ENCODE peak calls at places on chromosome 14, in seven cellular contexts. P is endodermal cell, I is foreskin fibroblast, M is adrenal gland, H is gastrocnemius medialis, L is natural killer cell, B is breast epithelium. E is an unnamed sample.

GRCh38 chr14:85401396-85401795 is 128.5 kb upstream of the FLRT2 start:
- DNase-seq in P (no peak), I (no peak), M (no peak), H (no peak), L (no peak), B (no peak), E (no peak)

GRCh38 chr14:103204852-103205540 is 81.7 kb downstream of the TNFAIP2 start:
- DNase-seq in P (no peak), I (no peak), M (no peak), H (no peak), L (no peak), B (no peak), E (no peak)

GRCh38 chr14:104132981-104133380 is 5.4 kb upstream of the KIF26A start:
- DNase-seq in P (peak), I (no peak), M (no peak), H (no peak), L (no peak), B (no peak), E (no peak)

GRCh38 chr14:88554458-88555286 is at the start of gene PTPN21:
- DNase-seq in P (peak), I (peak), M (peak), H (peak), L (no peak), B (peak), E (peak)

GRCh38 chr14:82642425-82642824 is 1108.8 kb upstream of the SEL1L start:
- DNase-seq in P (peak), I (no peak), M (no peak), H (no peak), L (no peak), B (no peak), E (no peak)

GRCh38 chr14:85281921-85282320 is 248.0 kb upstream of the FLRT2 start:
- DNase-seq in P (no peak), I (no peak), M (no peak), H (no peak), L (no peak), B (no peak), E (no peak)

GRCh38 chr14:90398315-90398811 is 1.5 kb downstream of the CALM1 start:
- DNase-seq in P (peak), I (no peak), M (peak), H (peak), L (peak), B (peak), E (no peak)

GRCh38 chr14:92863281-92863680 is 59.7 kb upstream of the CHGA start:
- DNase-seq in P (no peak), I (no peak), M (no peak), H (no peak), L (no peak), B (no peak), E (no peak)

GRCh38 chr14:70907996-70908917 is 998 bp downstream of the PCNX1 start:
- DNase-seq in P (peak), I (no peak), M (peak), H (peak), L (peak), B (peak), E (peak)

GRCh38 chr14:105021656-105022275 is 883 bp upstream of the CDCA4 start:
- DNase-seq in P (peak), I (no peak), M (peak), H (no peak), L (no peak), B (peak), E (no peak)

GRCh38 chr14:102050026-102050405 is 36.8 kb downstream of the HSP90AA1 start:
- DNase-seq in P (no peak), I (no peak), M (no peak), H (no peak), L (no peak), B (no peak), E (no peak)

GRCh38 chr14:102047808-102048540 is 38.9 kb downstream of the HSP90AA1 start:
- DNase-seq in P (no peak), I (no peak), M (no peak), H (no peak), L (no peak), B (no peak), E (no peak)

GRCh38 chr14:102052522-102052921 is 34.3 kb downstream of the HSP90AA1 start:
- DNase-seq in P (no peak), I (no peak), M (no peak), H (no peak), L (no peak), B (no peak), E (no peak)

GRCh38 chr14:102049258-102050025 is 37.4 kb downstream of the HSP90AA1 start:
- DNase-seq in P (no peak), I (no peak), M (no peak), H (no peak), L (no peak), B (no peak), E (no peak)

GRCh38 chr14:102050625-102051024 is 36.2 kb downstream of the HSP90AA1 start:
- DNase-seq in P (no peak), I (no peak), M (peak), H (peak), L (no peak), B (no peak), E (no peak)
- TF ChIP-seq CTCF in P (no peak), I (no peak), M (no peak), H (no peak), L (no peak), B (no peak), E (no peak)

GRCh38 chr14:79011091-79011919 is 841.1 kb downstream of the NRXN3 start:
- DNase-seq in P (no peak), I (peak), M (no peak), H (no peak), L (no peak), B (no peak), E (no peak)
- TF ChIP-seq CTCF in P (peak), I (peak), M (peak), H (peak), L (peak), B (peak), E (no peak)

DNA sequence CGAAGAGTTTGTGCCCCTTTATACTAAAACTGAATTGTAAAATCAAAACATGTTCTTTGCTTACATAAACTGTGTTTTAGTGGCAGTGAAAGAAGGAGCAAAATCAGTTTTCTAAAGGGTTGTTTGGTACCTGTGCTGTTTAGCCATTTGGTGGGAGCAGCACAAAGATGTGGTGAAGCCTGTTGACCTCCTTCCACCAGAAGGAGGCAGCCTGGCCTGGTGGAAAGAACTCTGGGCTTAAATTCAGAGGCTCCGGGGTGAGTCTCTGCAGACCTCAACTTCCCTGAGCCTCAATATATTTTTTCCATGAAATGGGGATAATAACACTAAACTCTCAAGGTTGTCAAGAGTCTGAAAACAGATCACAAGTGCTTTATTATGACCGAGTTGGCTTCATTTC is 502.5 kb downstream of the VRK1 start:
- DNase-seq in P (peak), I (no peak), M (no peak), H (no peak), L (no peak), B (no peak), E (no peak)
- TF ChIP-seq CTCF in P (peak), I (no peak), M (no peak), H (no peak), L (no peak), B (no peak), E (no peak)

DNA sequence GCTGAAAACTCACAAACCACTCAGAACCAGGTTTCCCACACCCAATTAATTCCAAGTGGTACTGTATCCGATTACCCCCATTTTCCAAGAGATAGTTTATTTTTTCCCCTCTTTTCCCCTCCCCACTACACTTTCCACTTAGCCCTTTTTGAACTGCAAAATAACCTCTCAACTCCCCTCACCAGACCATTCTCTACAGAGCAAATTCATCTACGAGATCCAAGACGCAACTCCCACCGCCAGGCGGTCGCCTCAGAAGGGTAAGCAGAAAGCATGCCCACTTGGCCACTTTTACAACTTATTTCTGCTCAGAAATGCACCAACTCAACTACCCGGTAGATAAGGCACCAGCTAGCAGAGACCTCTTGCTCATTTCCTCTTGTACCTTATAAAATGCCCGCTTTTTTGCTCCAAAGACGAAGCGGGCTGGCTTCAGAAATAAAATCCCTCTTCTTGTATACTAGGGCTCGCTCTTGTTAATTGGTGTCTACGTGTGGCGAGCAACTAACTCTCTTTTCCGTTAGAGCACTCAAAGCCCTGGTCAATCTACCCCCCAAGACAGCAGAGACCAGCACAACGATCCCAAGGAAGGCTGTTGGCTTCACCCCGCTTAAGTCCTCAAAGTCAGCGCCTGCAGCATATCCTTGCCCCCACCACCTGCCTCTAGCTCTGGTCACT is 910 bp upstream of the SRP54 start:
- DNase-seq in P (peak), I (peak), M (peak), H (peak), L (peak), B (peak), E (no peak)
- TF ChIP-seq CTCF in P (peak), I (no peak), M (peak), H (peak), L (peak), B (peak), E (no peak)

GRCh38 chr14:22143360-22143759 is 445.7 kb downstream of the DAD1 start:
- DNase-seq in P (no peak), I (no peak), M (no peak), H (no peak), L (no peak), B (no peak), E (no peak)

GRCh38 chr14:22152161-22152870 is 436.7 kb downstream of the DAD1 start:
- DNase-seq in P (no peak), I (no peak), M (no peak), H (no peak), L (no peak), B (no peak), E (no peak)

GRCh38 chr14:22152901-22153300 is 436.1 kb downstream of the DAD1 start:
- DNase-seq in P (no peak), I (no peak), M (no peak), H (no peak), L (no peak), B (no peak), E (no peak)

GRCh38 chr14:22151091-22151490 is 437.9 kb downstream of the DAD1 start:
- DNase-seq in P (no peak), I (no peak), M (no peak), H (no peak), L (no peak), B (no peak), E (no peak)

GRCh38 chr14:22147716-22148115 is 441.3 kb downstream of the DAD1 start:
- DNase-seq in P (no peak), I (no peak), M (no peak), H (no peak), L (no peak), B (no peak), E (no peak)
- TF ChIP-seq CTCF in P (no peak), I (no peak), M (no peak), H (no peak), L (no peak), B (no peak), E (no peak)

GRCh38 chr14:99342204-99342603 is 70.2 kb upstream of the BCL11B start:
- DNase-seq in P (no peak), I (no peak), M (no peak), H (no peak), L (no peak), B (no peak), E (no peak)

GRCh38 chr14:99338313-99338712 is 66.3 kb upstream of the BCL11B start:
- DNase-seq in P (no peak), I (no peak), M (no peak), H (no peak), L (no peak), B (no peak), E (no peak)

GRCh38 chr14:99344051-99344450 is 72.1 kb upstream of the BCL11B start:
- DNase-seq in P (no peak), I (no peak), M (no peak), H (no peak), L (no peak), B (no peak), E (no peak)

GRCh38 chr14:99342906-99343305 is 70.9 kb upstream of the BCL11B start:
- DNase-seq in P (no peak), I (no peak), M (no peak), H (no peak), L (no peak), B (no peak), E (no peak)

GRCh38 chr14:99339551-99339950 is 67.6 kb upstream of the BCL11B start:
- DNase-seq in P (no peak), I (no peak), M (no peak), H (no peak), L (no peak), B (no peak), E (no peak)
- TF ChIP-seq CTCF in P (no peak), I (no peak), M (no peak), H (no peak), L (no peak), B (no peak), E (no peak)

DNA sequence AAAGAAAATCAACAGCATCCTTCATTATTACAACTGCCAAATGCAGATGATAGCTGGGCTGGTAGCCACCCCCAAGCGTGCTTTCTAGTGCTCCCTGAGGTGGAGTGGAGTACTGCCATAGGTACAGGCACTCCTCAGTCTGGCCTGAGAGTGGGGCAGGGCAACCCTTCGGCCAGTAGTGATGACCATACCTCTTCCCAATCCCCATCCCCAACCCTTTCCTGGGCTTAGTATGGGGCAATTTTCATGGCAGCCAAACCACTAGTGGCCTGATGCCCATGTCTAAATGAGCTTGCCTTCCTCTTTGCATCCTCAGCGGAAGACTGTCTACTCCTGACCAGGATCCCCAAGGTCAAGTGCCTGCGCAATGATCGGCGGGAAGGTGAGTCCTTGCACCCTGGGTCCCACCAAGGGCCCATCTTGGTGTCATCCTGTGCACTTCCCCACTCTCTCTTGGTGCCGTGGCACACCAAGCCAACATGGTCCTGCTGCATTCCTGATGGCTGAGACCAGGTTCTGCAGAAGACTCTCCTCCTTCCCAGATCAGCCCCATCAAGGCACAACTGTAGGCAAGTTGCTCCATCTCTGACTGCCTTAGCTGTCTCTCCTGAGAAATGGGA is 65.8 kb downstream of the GALNT16 start:
- DNase-seq in P (peak), I (no peak), M (no peak), H (no peak), L (peak), B (no peak), E (no peak)
- TF ChIP-seq CTCF in P (peak), I (no peak), M (no peak), H (no peak), L (no peak), B (no peak), E (no peak)

DNA sequence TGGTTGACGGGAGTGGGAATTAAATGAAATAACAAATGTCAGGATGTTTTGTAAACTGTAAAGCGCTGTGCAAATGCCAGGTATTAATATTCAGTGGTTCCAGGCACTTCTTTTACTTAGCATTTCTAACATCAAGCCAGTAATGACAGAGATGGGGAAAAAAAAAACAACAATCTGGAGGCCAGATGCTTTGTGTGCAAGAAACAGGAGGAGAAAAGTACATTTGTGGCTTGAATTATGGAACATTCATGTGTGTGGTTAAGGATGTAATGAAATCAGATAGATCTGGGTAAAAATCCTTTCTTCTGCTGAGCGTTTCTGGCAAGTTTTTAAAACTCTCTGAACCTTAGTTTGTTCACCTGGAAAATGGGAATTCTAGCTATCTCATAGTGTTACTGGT is 509.6 kb downstream of the FUT8 start:
- DNase-seq in P (no peak), I (no peak), M (no peak), H (no peak), L (no peak), B (no peak), E (no peak)
- TF ChIP-seq CTCF in P (no peak), I (no peak), M (no peak), H (no peak), L (no peak), B (no peak), E (no peak)

E was measured in activated B cell treated with CpG ODN at 0.5 μM for 24 hours.